ENCODE peak calls at places on chromosomes 11 and 22, in nine cellular contexts. One of them, this sample, is unnamed.

GRCh38 chr11:119314748-119315138 is 2.2 kb downstream of the MCAM start:
- DNase-seq in A549: no peak
- DNase-seq in CD8-positive, alpha-beta T cell: no peak
- DNase-seq in astrocyte of the spinal cord: no peak
- DNase-seq in lower leg skin: no peak
- DNase-seq in Peyer's patch: no peak
- DNase-seq in Panc1: no peak
- DNase-seq in foreskin fibroblast: no peak
- DNase-seq in AG04450: no peak
- DNase-seq in this sample: no peak

GRCh38 chr11:35853871-35854270 is 90.0 kb upstream of the LDLRAD3 start:
- DNase-seq in lower leg skin: no peak
- DNase-seq in AG04450: no peak
- DNase-seq in foreskin fibroblast: no peak
- DNase-seq in Peyer's patch: no peak
- DNase-seq in astrocyte of the spinal cord: no peak
- DNase-seq in CD8-positive, alpha-beta T cell: no peak
- DNase-seq in Panc1: no peak
- DNase-seq in A549: no peak
- DNase-seq in this sample: no peak

GRCh38 chr22:39959640-39960447 is at the start of gene TMA7B:
- DNase-seq in A549: peak
- DNase-seq in foreskin fibroblast: peak
- DNase-seq in Peyer's patch: no peak
- DNase-seq in lower leg skin: no peak
- DNase-seq in Panc1: no peak
- DNase-seq in astrocyte of the spinal cord: peak
- DNase-seq in CD8-positive, alpha-beta T cell: peak
- DNase-seq in AG04450: peak
- DNase-seq in this sample: peak

GRCh38 chr22:27112273-27112672 is 454.9 kb downstream of the MIAT start:
- DNase-seq in AG04450: no peak
- DNase-seq in foreskin fibroblast: no peak
- DNase-seq in A549: peak
- DNase-seq in lower leg skin: no peak
- DNase-seq in Peyer's patch: no peak
- DNase-seq in CD8-positive, alpha-beta T cell: no peak
- DNase-seq in astrocyte of the spinal cord: no peak
- DNase-seq in Panc1: no peak
- DNase-seq in this sample: no peak

GRCh38 chr22:30347255-30347892 is 9.3 kb downstream of the SF3A1 start:
- DNase-seq in Panc1: no peak
- DNase-seq in AG04450: no peak
- DNase-seq in astrocyte of the spinal cord: no peak
- DNase-seq in A549: no peak
- DNase-seq in foreskin fibroblast: no peak
- DNase-seq in Peyer's patch: no peak
- DNase-seq in lower leg skin: no peak
- DNase-seq in CD8-positive, alpha-beta T cell: no peak
- DNase-seq in this sample: no peak

GRCh38 chr11:130600139-130600538 is 151.7 kb downstream of the ADAMTS15 start:
- DNase-seq in CD8-positive, alpha-beta T cell: no peak
- DNase-seq in AG04450: no peak
- DNase-seq in A549: no peak
- DNase-seq in astrocyte of the spinal cord: peak
- DNase-seq in foreskin fibroblast: no peak
- DNase-seq in Peyer's patch: no peak
- DNase-seq in Panc1: no peak
- DNase-seq in lower leg skin: no peak
- DNase-seq in this sample: no peak

GRCh38 chr11:78860720-78861422 is 286.2 kb upstream of the NARS2 start:
- DNase-seq in CD8-positive, alpha-beta T cell: no peak
- DNase-seq in foreskin fibroblast: peak
- DNase-seq in astrocyte of the spinal cord: peak
- DNase-seq in lower leg skin: no peak
- DNase-seq in AG04450: no peak
- DNase-seq in Peyer's patch: no peak
- DNase-seq in A549: no peak
- DNase-seq in Panc1: no peak
- DNase-seq in this sample: peak

GRCh38 chr11:43992138-43992537 is 49.7 kb downstream of the C11orf96 start:
- DNase-seq in A549: no peak
- DNase-seq in Panc1: no peak
- DNase-seq in lower leg skin: no peak
- DNase-seq in Peyer's patch: no peak
- DNase-seq in astrocyte of the spinal cord: no peak
- DNase-seq in CD8-positive, alpha-beta T cell: no peak
- DNase-seq in foreskin fibroblast: no peak
- DNase-seq in AG04450: no peak
- DNase-seq in this sample: no peak

GRCh38 chr11:66864924-66865697 is 8.2 kb downstream of the LRFN4 start:
- DNase-seq in astrocyte of the spinal cord: no peak
- DNase-seq in Panc1: no peak
- DNase-seq in lower leg skin: no peak
- DNase-seq in Peyer's patch: no peak
- DNase-seq in AG04450: no peak
- DNase-seq in foreskin fibroblast: no peak
- DNase-seq in CD8-positive, alpha-beta T cell: no peak
- DNase-seq in A549: no peak
- DNase-seq in this sample: no peak

DNA sequence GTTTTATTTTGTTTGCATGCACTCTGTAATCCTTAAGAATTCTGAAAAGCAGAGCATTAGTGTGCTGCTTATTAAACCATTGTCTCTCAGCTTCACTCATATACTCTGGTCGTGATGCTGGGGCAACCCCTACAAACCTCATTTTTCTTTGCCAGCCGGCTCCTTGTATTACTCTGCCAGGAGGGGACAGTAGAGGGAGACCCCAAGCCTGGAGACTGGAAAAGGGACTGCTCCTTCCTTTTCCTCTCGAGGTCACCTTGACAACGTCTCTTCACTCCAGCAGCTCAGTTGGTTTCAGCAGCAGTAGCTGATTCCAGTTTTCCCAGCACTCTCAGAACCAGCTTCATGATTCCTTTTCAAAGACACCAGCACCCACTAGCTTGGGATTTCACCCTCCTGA is 2.8 kb upstream of the JHY start:
- DNase-seq in Peyer's patch: no peak
- DNase-seq in foreskin fibroblast: no peak
- DNase-seq in lower leg skin: no peak
- DNase-seq in astrocyte of the spinal cord: no peak
- DNase-seq in CD8-positive, alpha-beta T cell: no peak
- DNase-seq in Panc1: no peak
- DNase-seq in A549: peak
- DNase-seq in AG04450: no peak
- DNase-seq in this sample: no peak
- TF ChIP-seq CTCF in Peyer's patch: no peak
- TF ChIP-seq CTCF in foreskin fibroblast: no peak
- TF ChIP-seq CTCF in lower leg skin: no peak
- TF ChIP-seq CTCF in astrocyte of the spinal cord: no peak
- TF ChIP-seq CTCF in CD8-positive, alpha-beta T cell: no peak
- TF ChIP-seq CTCF in Panc1: peak
- TF ChIP-seq CTCF in A549: no peak
- TF ChIP-seq CTCF in AG04450: no peak
- TF ChIP-seq CTCF in this sample: no peak

GRCh38 chr11:12007230-12007593 is 1.2 kb downstream of the DKK3 start:
- DNase-seq in A549: no peak
- DNase-seq in lower leg skin: no peak
- DNase-seq in Peyer's patch: no peak
- DNase-seq in CD8-positive, alpha-beta T cell: no peak
- DNase-seq in astrocyte of the spinal cord: no peak
- DNase-seq in foreskin fibroblast: no peak
- DNase-seq in AG04450: no peak
- DNase-seq in Panc1: no peak
- DNase-seq in this sample: no peak

GRCh38 chr11:12005061-12005460 is 3.4 kb downstream of the DKK3 start:
- DNase-seq in lower leg skin: no peak
- DNase-seq in foreskin fibroblast: no peak
- DNase-seq in A549: no peak
- DNase-seq in CD8-positive, alpha-beta T cell: no peak
- DNase-seq in astrocyte of the spinal cord: no peak
- DNase-seq in AG04450: no peak
- DNase-seq in Peyer's patch: no peak
- DNase-seq in Panc1: no peak
- DNase-seq in this sample: no peak

GRCh38 chr11:12003815-12004214 is 4.6 kb downstream of the DKK3 start:
- DNase-seq in Peyer's patch: no peak
- DNase-seq in A549: no peak
- DNase-seq in foreskin fibroblast: no peak
- DNase-seq in Panc1: no peak
- DNase-seq in AG04450: no peak
- DNase-seq in astrocyte of the spinal cord: no peak
- DNase-seq in lower leg skin: no peak
- DNase-seq in CD8-positive, alpha-beta T cell: no peak
- DNase-seq in this sample: no peak

GRCh38 chr11:12006552-12007229 is 1.7 kb downstream of the DKK3 start:
- DNase-seq in AG04450: no peak
- DNase-seq in foreskin fibroblast: no peak
- DNase-seq in astrocyte of the spinal cord: no peak
- DNase-seq in CD8-positive, alpha-beta T cell: no peak
- DNase-seq in Peyer's patch: no peak
- DNase-seq in Panc1: no peak
- DNase-seq in A549: no peak
- DNase-seq in lower leg skin: no peak
- DNase-seq in this sample: no peak

DNA sequence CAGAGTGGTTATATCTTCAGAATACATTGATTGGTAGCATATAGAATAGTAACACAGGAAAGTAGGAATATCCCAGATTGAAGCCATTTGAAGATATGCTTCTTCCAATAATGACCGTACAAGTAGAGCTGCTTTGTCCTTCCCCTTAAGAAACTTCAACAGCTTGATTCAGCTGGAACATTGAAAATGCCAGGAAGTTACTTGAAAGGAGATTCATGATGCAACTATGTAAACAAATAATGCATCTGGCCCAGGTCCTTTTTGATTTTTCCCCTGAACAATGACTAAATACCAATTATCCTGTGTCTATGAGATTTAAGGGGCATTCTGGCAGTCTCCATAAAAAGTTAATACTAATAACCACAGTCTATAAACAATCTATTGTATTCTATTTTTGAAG is 3.0 kb downstream of the DKK3 start:
- DNase-seq in astrocyte of the spinal cord: peak
- DNase-seq in foreskin fibroblast: peak
- DNase-seq in Peyer's patch: no peak
- DNase-seq in lower leg skin: no peak
- DNase-seq in Panc1: no peak
- DNase-seq in CD8-positive, alpha-beta T cell: no peak
- DNase-seq in AG04450: peak
- DNase-seq in A549: no peak
- DNase-seq in this sample: no peak
- H3K4me3 ChIP-seq in astrocyte of the spinal cord: no peak
- H3K4me3 ChIP-seq in foreskin fibroblast: peak
- H3K4me3 ChIP-seq in Peyer's patch: no peak
- H3K4me3 ChIP-seq in lower leg skin: no peak
- H3K4me3 ChIP-seq in Panc1: no peak
- H3K4me3 ChIP-seq in CD8-positive, alpha-beta T cell: no peak
- H3K4me3 ChIP-seq in AG04450: peak
- H3K4me3 ChIP-seq in A549: no peak
- H3K4me3 ChIP-seq in this sample: no peak

GRCh38 chr22:44711236-44711560 is 9.2 kb downstream of the PRR5 start:
- DNase-seq in Peyer's patch: no peak
- DNase-seq in astrocyte of the spinal cord: no peak
- DNase-seq in Panc1: no peak
- DNase-seq in A549: no peak
- DNase-seq in foreskin fibroblast: no peak
- DNase-seq in lower leg skin: no peak
- DNase-seq in CD8-positive, alpha-beta T cell: no peak
- DNase-seq in AG04450: no peak
- DNase-seq in this sample: no peak

GRCh38 chr22:44710474-44711235 is 8.7 kb downstream of the PRR5 start:
- DNase-seq in Peyer's patch: peak
- DNase-seq in lower leg skin: no peak
- DNase-seq in astrocyte of the spinal cord: no peak
- DNase-seq in AG04450: no peak
- DNase-seq in CD8-positive, alpha-beta T cell: peak
- DNase-seq in foreskin fibroblast: no peak
- DNase-seq in Panc1: no peak
- DNase-seq in A549: no peak
- DNase-seq in this sample: peak

GRCh38 chr22:44712962-44713361 is 11.0 kb downstream of the PRR5 start:
- DNase-seq in astrocyte of the spinal cord: no peak
- DNase-seq in foreskin fibroblast: no peak
- DNase-seq in Panc1: no peak
- DNase-seq in lower leg skin: no peak
- DNase-seq in AG04450: no peak
- DNase-seq in Peyer's patch: no peak
- DNase-seq in CD8-positive, alpha-beta T cell: no peak
- DNase-seq in A549: no peak
- DNase-seq in this sample: no peak

GRCh38 chr22:44712156-44712555 is 10.2 kb downstream of the PRR5 start:
- DNase-seq in CD8-positive, alpha-beta T cell: no peak
- DNase-seq in astrocyte of the spinal cord: no peak
- DNase-seq in A549: no peak
- DNase-seq in foreskin fibroblast: no peak
- DNase-seq in Panc1: no peak
- DNase-seq in Peyer's patch: no peak
- DNase-seq in AG04450: no peak
- DNase-seq in lower leg skin: no peak
- DNase-seq in this sample: no peak

DNA sequence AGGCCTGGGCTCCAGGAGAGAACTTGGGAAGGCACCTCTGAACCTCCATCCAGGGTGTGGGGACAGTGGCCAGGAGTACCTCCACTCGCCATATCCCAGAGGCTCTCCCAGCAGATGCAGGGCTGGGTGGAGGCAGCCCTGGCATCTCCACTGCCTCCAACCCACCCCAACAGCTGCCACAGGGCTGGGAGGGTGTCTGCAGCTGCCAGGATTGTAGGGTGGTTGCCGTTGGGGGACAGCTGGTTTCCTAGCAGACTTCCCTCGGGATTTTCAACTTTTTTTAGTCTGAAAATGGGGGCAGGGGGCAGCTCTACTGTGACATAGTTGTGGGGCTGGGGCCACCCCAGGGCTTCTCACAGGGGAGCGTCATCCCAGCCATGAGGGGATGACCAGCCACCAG is 9.7 kb downstream of the PRR5 start:
- DNase-seq in foreskin fibroblast: no peak
- DNase-seq in A549: no peak
- DNase-seq in Peyer's patch: no peak
- DNase-seq in Panc1: no peak
- DNase-seq in AG04450: no peak
- DNase-seq in astrocyte of the spinal cord: no peak
- DNase-seq in CD8-positive, alpha-beta T cell: no peak
- DNase-seq in lower leg skin: no peak
- DNase-seq in this sample: no peak
- TF ChIP-seq CTCF in foreskin fibroblast: no peak
- TF ChIP-seq CTCF in A549: no peak
- TF ChIP-seq CTCF in Peyer's patch: no peak
- TF ChIP-seq CTCF in Panc1: no peak
- TF ChIP-seq CTCF in AG04450: no peak
- TF ChIP-seq CTCF in astrocyte of the spinal cord: no peak
- TF ChIP-seq CTCF in CD8-positive, alpha-beta T cell: no peak
- TF ChIP-seq CTCF in lower leg skin: no peak
- TF ChIP-seq CTCF in this sample: no peak

GRCh38 chr11:27444801-27445215 is 27.8 kb downstream of the LGR4 start:
- DNase-seq in A549: no peak
- DNase-seq in Peyer's patch: no peak
- DNase-seq in CD8-positive, alpha-beta T cell: no peak
- DNase-seq in AG04450: no peak
- DNase-seq in lower leg skin: no peak
- DNase-seq in Panc1: no peak
- DNase-seq in foreskin fibroblast: no peak
- DNase-seq in astrocyte of the spinal cord: no peak
- DNase-seq in this sample: no peak
- H3K4me3 ChIP-seq in A549: no peak
- H3K4me3 ChIP-seq in Peyer's patch: no peak
- H3K4me3 ChIP-seq in CD8-positive, alpha-beta T cell: no peak
- H3K4me3 ChIP-seq in AG04450: no peak
- H3K4me3 ChIP-seq in lower leg skin: no peak
- H3K4me3 ChIP-seq in Panc1: no peak
- H3K4me3 ChIP-seq in foreskin fibroblast: no peak
- H3K4me3 ChIP-seq in astrocyte of the spinal cord: no peak
- H3K4me3 ChIP-seq in this sample: no peak

This sample was measured in mucosa of descending colon.